ENCODE peak calls at places on chromosomes 12 and 14, in eight cellular contexts. One of them, this sample, is unnamed.

GRCh38 chr12:95218164-95218851 is 701 bp downstream of the VEZT start:
- DNase-seq in CD8-positive, alpha-beta T cell: no peak
- DNase-seq in brain microvascular endothelial cell: peak
- DNase-seq in NCI-H146: peak
- DNase-seq in WTC11: no peak
- DNase-seq in DMS153: peak
- DNase-seq in stimulated activated CD4-positive, alpha-beta T cell treated with anti-CD3 and anti-CD28 coated beads, Interleukin-2, amount 100 ng/mL, for 48 hours: peak
- DNase-seq in adipocyte: peak
- DNase-seq in this sample: peak

GRCh38 chr14:64762044-64763034 is 58.1 kb downstream of the PLEKHG3 start:
- DNase-seq in WTC11: no peak
- DNase-seq in stimulated activated CD4-positive, alpha-beta T cell treated with anti-CD3 and anti-CD28 coated beads, Interleukin-2, amount 100 ng/mL, for 48 hours: peak
- DNase-seq in DMS153: peak
- DNase-seq in CD8-positive, alpha-beta T cell: peak
- DNase-seq in adipocyte: peak
- DNase-seq in brain microvascular endothelial cell: peak
- DNase-seq in NCI-H146: peak
- DNase-seq in this sample: peak

GRCh38 chr12:6613015-6613775 is 6.0 kb upstream of the CHD4 start:
- DNase-seq in adipocyte: peak
- DNase-seq in DMS153: peak
- DNase-seq in NCI-H146: peak
- DNase-seq in brain microvascular endothelial cell: peak
- DNase-seq in stimulated activated CD4-positive, alpha-beta T cell treated with anti-CD3 and anti-CD28 coated beads, Interleukin-2, amount 100 ng/mL, for 48 hours: no peak
- DNase-seq in WTC11: peak
- DNase-seq in CD8-positive, alpha-beta T cell: peak
- DNase-seq in this sample: peak

GRCh38 chr12:106030210-106031175 is 108.3 kb downstream of the NUAK1 start:
- DNase-seq in NCI-H146: no peak
- DNase-seq in brain microvascular endothelial cell: peak
- DNase-seq in DMS153: no peak
- DNase-seq in CD8-positive, alpha-beta T cell: no peak
- DNase-seq in adipocyte: peak
- DNase-seq in WTC11: no peak
- DNase-seq in stimulated activated CD4-positive, alpha-beta T cell treated with anti-CD3 and anti-CD28 coated beads, Interleukin-2, amount 100 ng/mL, for 48 hours: no peak
- DNase-seq in this sample: peak

GRCh38 chr14:62181591-62181990 is 419.4 kb downstream of the SNAPC1 start:
- DNase-seq in WTC11: no peak
- DNase-seq in brain microvascular endothelial cell: no peak
- DNase-seq in DMS153: no peak
- DNase-seq in stimulated activated CD4-positive, alpha-beta T cell treated with anti-CD3 and anti-CD28 coated beads, Interleukin-2, amount 100 ng/mL, for 48 hours: no peak
- DNase-seq in adipocyte: no peak
- DNase-seq in CD8-positive, alpha-beta T cell: no peak
- DNase-seq in NCI-H146: no peak
- DNase-seq in this sample: no peak

GRCh38 chr12:1594045-1594294 is 411 bp downstream of the FBXL14 start:
- DNase-seq in DMS153: no peak
- DNase-seq in NCI-H146: peak
- DNase-seq in CD8-positive, alpha-beta T cell: no peak
- DNase-seq in adipocyte: peak
- DNase-seq in stimulated activated CD4-positive, alpha-beta T cell treated with anti-CD3 and anti-CD28 coated beads, Interleukin-2, amount 100 ng/mL, for 48 hours: no peak
- DNase-seq in brain microvascular endothelial cell: no peak
- DNase-seq in WTC11: peak
- DNase-seq in this sample: peak

GRCh38 chr12:68290126-68290525 is 36.7 kb upstream of the IL22 start:
- DNase-seq in DMS153: no peak
- DNase-seq in brain microvascular endothelial cell: no peak
- DNase-seq in adipocyte: no peak
- DNase-seq in CD8-positive, alpha-beta T cell: no peak
- DNase-seq in NCI-H146: no peak
- DNase-seq in WTC11: no peak
- DNase-seq in stimulated activated CD4-positive, alpha-beta T cell treated with anti-CD3 and anti-CD28 coated beads, Interleukin-2, amount 100 ng/mL, for 48 hours: peak
- DNase-seq in this sample: no peak

GRCh38 chr14:33704486-33704885 is 246.4 kb downstream of the EGLN3 start:
- DNase-seq in adipocyte: no peak
- DNase-seq in WTC11: no peak
- DNase-seq in CD8-positive, alpha-beta T cell: no peak
- DNase-seq in DMS153: peak
- DNase-seq in brain microvascular endothelial cell: no peak
- DNase-seq in NCI-H146: no peak
- DNase-seq in stimulated activated CD4-positive, alpha-beta T cell treated with anti-CD3 and anti-CD28 coated beads, Interleukin-2, amount 100 ng/mL, for 48 hours: no peak
- DNase-seq in this sample: no peak

GRCh38 chr12:113224955-113225354 is 3.7 kb downstream of the TPCN1 start:
- DNase-seq in WTC11: no peak
- DNase-seq in brain microvascular endothelial cell: no peak
- DNase-seq in stimulated activated CD4-positive, alpha-beta T cell treated with anti-CD3 and anti-CD28 coated beads, Interleukin-2, amount 100 ng/mL, for 48 hours: no peak
- DNase-seq in CD8-positive, alpha-beta T cell: no peak
- DNase-seq in adipocyte: no peak
- DNase-seq in DMS153: no peak
- DNase-seq in NCI-H146: no peak
- DNase-seq in this sample: no peak

GRCh38 chr14:35332517-35333346 is 40.5 kb downstream of the PSMA6 start:
- DNase-seq in CD8-positive, alpha-beta T cell: peak
- DNase-seq in stimulated activated CD4-positive, alpha-beta T cell treated with anti-CD3 and anti-CD28 coated beads, Interleukin-2, amount 100 ng/mL, for 48 hours: peak
- DNase-seq in NCI-H146: peak
- DNase-seq in brain microvascular endothelial cell: no peak
- DNase-seq in WTC11: no peak
- DNase-seq in DMS153: peak
- DNase-seq in adipocyte: peak
- DNase-seq in this sample: no peak

GRCh38 chr12:95942106-95942531 is 295 bp downstream of the CCDC38 start:
- DNase-seq in stimulated activated CD4-positive, alpha-beta T cell treated with anti-CD3 and anti-CD28 coated beads, Interleukin-2, amount 100 ng/mL, for 48 hours: peak
- DNase-seq in CD8-positive, alpha-beta T cell: no peak
- DNase-seq in DMS153: no peak
- DNase-seq in adipocyte: peak
- DNase-seq in WTC11: no peak
- DNase-seq in brain microvascular endothelial cell: no peak
- DNase-seq in NCI-H146: no peak
- DNase-seq in this sample: no peak

GRCh38 chr12:65656156-65656885 is 168.0 kb upstream of the HMGA2 start:
- DNase-seq in WTC11: no peak
- DNase-seq in adipocyte: no peak
- DNase-seq in CD8-positive, alpha-beta T cell: no peak
- DNase-seq in stimulated activated CD4-positive, alpha-beta T cell treated with anti-CD3 and anti-CD28 coated beads, Interleukin-2, amount 100 ng/mL, for 48 hours: no peak
- DNase-seq in NCI-H146: no peak
- DNase-seq in DMS153: no peak
- DNase-seq in brain microvascular endothelial cell: no peak
- DNase-seq in this sample: no peak

GRCh38 chr14:58607571-58608317 is 30.0 kb upstream of the DACT1 start:
- DNase-seq in adipocyte: peak
- DNase-seq in NCI-H146: no peak
- DNase-seq in stimulated activated CD4-positive, alpha-beta T cell treated with anti-CD3 and anti-CD28 coated beads, Interleukin-2, amount 100 ng/mL, for 48 hours: no peak
- DNase-seq in DMS153: no peak
- DNase-seq in CD8-positive, alpha-beta T cell: no peak
- DNase-seq in brain microvascular endothelial cell: peak
- DNase-seq in WTC11: no peak
- DNase-seq in this sample: peak

GRCh38 chr12:69916541-69917270 is 91.7 kb downstream of the MYRFL start:
- DNase-seq in WTC11: no peak
- DNase-seq in stimulated activated CD4-positive, alpha-beta T cell treated with anti-CD3 and anti-CD28 coated beads, Interleukin-2, amount 100 ng/mL, for 48 hours: no peak
- DNase-seq in NCI-H146: no peak
- DNase-seq in DMS153: no peak
- DNase-seq in adipocyte: peak
- DNase-seq in brain microvascular endothelial cell: no peak
- DNase-seq in CD8-positive, alpha-beta T cell: no peak
- DNase-seq in this sample: no peak

GRCh38 chr14:101108579-101109346 is 205.2 kb upstream of the RTL1 start:
- DNase-seq in NCI-H146: no peak
- DNase-seq in CD8-positive, alpha-beta T cell: peak
- DNase-seq in DMS153: no peak
- DNase-seq in stimulated activated CD4-positive, alpha-beta T cell treated with anti-CD3 and anti-CD28 coated beads, Interleukin-2, amount 100 ng/mL, for 48 hours: no peak
- DNase-seq in brain microvascular endothelial cell: no peak
- DNase-seq in WTC11: no peak
- DNase-seq in adipocyte: no peak
- DNase-seq in this sample: no peak

GRCh38 chr14:68234101-68234905 is 414.7 kb downstream of the RAD51B start:
- DNase-seq in WTC11: no peak
- DNase-seq in NCI-H146: no peak
- DNase-seq in brain microvascular endothelial cell: no peak
- DNase-seq in adipocyte: no peak
- DNase-seq in stimulated activated CD4-positive, alpha-beta T cell treated with anti-CD3 and anti-CD28 coated beads, Interleukin-2, amount 100 ng/mL, for 48 hours: no peak
- DNase-seq in DMS153: peak
- DNase-seq in CD8-positive, alpha-beta T cell: no peak
- DNase-seq in this sample: no peak

This sample was measured in kidney glomerular epithelial cell.